ENCODE peak calls at places on chromosomes 16 and 17, in eight cellular contexts. S, O, Q, P, K, E, H and U are unnamed samples.

GRCh38 chr17:7043195-7043543 is 723 bp downstream of the SLC16A11 start:
- DNase-seq in E (no peak), H (peak; percentile 26), Q (no peak), K (no peak), S (no peak), P (peak; percentile 24), O (no peak), U (no peak)

GRCh38 chr17:51434434-51435170 is 174.3 kb downstream of the UTP18 start:
- DNase-seq in P (no peak), Q (no peak), S (no peak), O (no peak), K (no peak), E (no peak), H (no peak), U (no peak)

GRCh38 chr16:51151951-51152663 is 1.0 kb upstream of the SALL1 start:
- DNase-seq in H (peak; percentile 96), P (peak; percentile 33), S (peak; percentile 74), K (no peak), E (no peak), O (no peak), Q (no peak), U (no peak)

GRCh38 chr17:45818041-45818440 is 26.6 kb upstream of the SPPL2C start:
- DNase-seq in O (no peak), K (no peak), Q (no peak), S (no peak), E (no peak), P (no peak), H (no peak), U (no peak)

GRCh38 chr16:67853670-67854069 is 6.2 kb upstream of the CENPT start:
- DNase-seq in O (no peak), H (no peak), Q (no peak), K (no peak), P (no peak), S (no peak), E (no peak), U (no peak)

GRCh38 chr17:62696726-62697490 is 69.4 kb downstream of the MRC2 start:
- DNase-seq in Q (no peak), S (no peak), E (no peak), O (no peak), H (no peak), K (no peak), P (no peak), U (no peak)

GRCh38 chr16:6735631-6736030 is 597.0 kb upstream of the RBFOX1 start:
- DNase-seq in K (no peak), P (no peak), H (no peak), S (no peak), O (no peak), E (no peak), Q (no peak), U (no peak)

GRCh38 chr17:16987001-16987829 is 15.3 kb upstream of the TNFRSF13B start:
- DNase-seq in S (no peak), Q (no peak), O (no peak), P (no peak), E (no peak), H (no peak), K (no peak), U (no peak)

GRCh38 chr16:85473909-85474640 is 139.0 kb upstream of the GSE1 start:
- DNase-seq in H (no peak), S (no peak), O (no peak), E (no peak), P (no peak), K (no peak), Q (no peak), U (no peak)

GRCh38 chr17:32929588-32929987 is 1.6 kb downstream of the TMEM98 start:
- DNase-seq in S (no peak), Q (no peak), O (no peak), E (no peak), H (no peak), P (no peak), K (no peak), U (no peak)

GRCh38 chr16:89847056-89847929 is 19.0 kb downstream of the SPIRE2 start:
- DNase-seq in P (peak; percentile 79), H (no peak), K (no peak), E (no peak), O (no peak), Q (no peak), S (no peak), U (no peak)

GRCh38 chr16:17476414-17477259 is 5.9 kb upstream of the XYLT1 start:
- DNase-seq in Q (peak; percentile 18), P (peak; percentile 65), K (peak; percentile 77), E (no peak), H (peak; percentile 87), S (peak; percentile 66), O (peak; percentile 27), U (no peak)

GRCh38 chr16:89365044-89365467 is 125.3 kb downstream of the ANKRD11 start:
- DNase-seq in H (no peak), Q (no peak), E (no peak), S (no peak), O (no peak), K (no peak), P (no peak), U (no peak)

GRCh38 chr17:68509151-68510057 is 2.8 kb upstream of the PRKAR1A start:
- DNase-seq in E (peak; percentile 68), P (peak; percentile 58), Q (peak; percentile 19), H (no peak), K (no peak), O (no peak), S (no peak), U (no peak)

GRCh38 chr16:68375801-68376536 is 65.2 kb downstream of the PRMT7 start:
- DNase-seq in E (no peak), H (peak; percentile 75), P (no peak), K (no peak), O (no peak), Q (no peak), S (no peak), U (no peak)

GRCh38 chr16:10744370-10745030 is 858 bp downstream of the NUBP1 start:
- DNase-seq in Q (no peak), P (no peak), E (no peak), H (no peak), O (no peak), K (peak; percentile 25), S (peak; percentile 2), U (no peak)

GRCh38 chr16:74455213-74455612 is 33.9 kb upstream of the CLEC18B start:
- DNase-seq in S (no peak), P (no peak), O (no peak), K (no peak), Q (no peak), H (no peak), E (no peak), U (no peak)

GRCh38 chr16:4231367-4231766 is 10.5 kb downstream of the SRL start:
- DNase-seq in P (no peak), O (no peak), Q (no peak), H (no peak), S (no peak), K (no peak), E (no peak), U (no peak)

DNA sequence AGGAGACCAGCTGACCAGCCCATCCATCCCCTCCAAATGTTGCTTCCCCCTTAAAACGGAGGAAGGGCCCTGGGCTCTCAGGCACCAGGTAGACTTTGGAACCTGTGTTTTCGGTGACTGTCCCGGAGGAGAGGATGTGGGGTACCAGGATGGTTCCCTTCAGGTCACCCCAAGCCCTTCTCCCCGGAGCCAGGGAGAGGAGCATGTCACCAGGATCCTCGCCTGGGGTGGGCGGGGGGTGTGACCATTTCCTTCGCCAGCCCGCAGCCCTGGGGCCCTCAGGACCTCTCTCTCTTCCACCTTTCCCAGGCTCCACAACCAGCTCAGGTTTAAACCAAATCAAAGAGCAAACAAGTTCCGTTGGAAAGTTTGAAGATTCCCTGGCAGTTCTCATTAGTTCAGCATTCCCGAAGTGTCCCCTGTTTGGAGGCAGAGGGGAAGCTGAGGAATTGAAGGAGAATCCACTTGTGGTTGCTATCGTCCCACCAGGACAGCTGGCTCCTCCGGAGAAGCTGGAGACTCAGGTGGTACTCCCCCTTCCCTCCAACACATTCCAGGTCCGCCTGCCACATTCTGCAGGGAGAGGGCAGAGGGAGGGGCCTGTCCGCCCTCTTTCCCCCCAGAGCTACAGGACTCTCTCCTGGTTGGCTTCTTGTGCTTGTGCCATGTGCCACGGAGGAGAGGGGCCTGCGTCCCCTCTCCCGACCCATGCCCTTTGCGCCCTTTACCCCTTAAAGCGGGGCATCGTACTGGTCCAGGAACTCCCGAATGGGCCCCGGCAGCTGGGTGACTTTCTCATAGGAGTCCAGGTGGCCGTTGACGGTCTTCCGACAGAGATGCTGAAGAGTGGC is 2.0 kb downstream of the SOCS3 start:
- DNase-seq in P (no peak), E (no peak), O (no peak), Q (no peak), S (no peak), H (peak; percentile 47), K (no peak), U (no peak)
- H3K4me1 ChIP-seq in P (peaks cover 59% of the 10 kb centered on the region), E (peaks cover 79% of the 10 kb centered on the region), O (peaks cover 68% of the 10 kb centered on the region), Q (peaks cover 47% of the 10 kb centered on the region), S (peaks cover 20% of the 10 kb centered on the region), H (peaks cover 50% of the 10 kb centered on the region), K (peaks cover 61% of the 10 kb centered on the region), U (peaks cover 57% of the 10 kb centered on the region)

DNA sequence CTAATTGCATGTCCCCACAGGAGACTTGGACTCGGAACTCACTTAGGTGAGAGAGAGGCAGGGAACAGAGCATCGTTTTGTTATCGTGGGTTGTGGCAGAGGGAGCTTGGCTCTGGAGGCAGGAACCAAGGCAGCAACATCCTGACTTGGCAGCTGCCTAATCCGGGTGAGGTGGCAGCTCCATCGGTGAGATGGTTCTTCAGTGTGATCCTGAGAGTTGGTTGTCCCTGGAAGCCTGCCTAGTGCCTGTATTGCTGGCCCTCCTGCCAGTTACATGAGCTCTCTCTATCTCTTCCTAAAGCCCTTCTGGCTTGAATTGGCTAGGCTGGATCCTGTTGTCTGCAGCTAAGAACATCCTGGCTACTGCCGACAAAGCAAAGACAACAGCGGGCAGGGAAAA is 19.9 kb upstream of the SEC14L1 start:
- DNase-seq in E (peak; percentile 25), O (no peak), Q (no peak), H (no peak), P (no peak), S (no peak), K (no peak), U (no peak)
- H3K4me1 ChIP-seq in E (peaks cover 93% of the 10 kb centered on the region), O (no peaks in the 10 kb centered on the region), Q (peaks cover 35% of the 10 kb centered on the region), H (no peaks in the 10 kb centered on the region), P (peaks cover 18% of the 10 kb centered on the region), S (no peaks in the 10 kb centered on the region), K (peaks cover 49% of the 10 kb centered on the region), U (peaks cover 64% of the 10 kb centered on the region)

DNA sequence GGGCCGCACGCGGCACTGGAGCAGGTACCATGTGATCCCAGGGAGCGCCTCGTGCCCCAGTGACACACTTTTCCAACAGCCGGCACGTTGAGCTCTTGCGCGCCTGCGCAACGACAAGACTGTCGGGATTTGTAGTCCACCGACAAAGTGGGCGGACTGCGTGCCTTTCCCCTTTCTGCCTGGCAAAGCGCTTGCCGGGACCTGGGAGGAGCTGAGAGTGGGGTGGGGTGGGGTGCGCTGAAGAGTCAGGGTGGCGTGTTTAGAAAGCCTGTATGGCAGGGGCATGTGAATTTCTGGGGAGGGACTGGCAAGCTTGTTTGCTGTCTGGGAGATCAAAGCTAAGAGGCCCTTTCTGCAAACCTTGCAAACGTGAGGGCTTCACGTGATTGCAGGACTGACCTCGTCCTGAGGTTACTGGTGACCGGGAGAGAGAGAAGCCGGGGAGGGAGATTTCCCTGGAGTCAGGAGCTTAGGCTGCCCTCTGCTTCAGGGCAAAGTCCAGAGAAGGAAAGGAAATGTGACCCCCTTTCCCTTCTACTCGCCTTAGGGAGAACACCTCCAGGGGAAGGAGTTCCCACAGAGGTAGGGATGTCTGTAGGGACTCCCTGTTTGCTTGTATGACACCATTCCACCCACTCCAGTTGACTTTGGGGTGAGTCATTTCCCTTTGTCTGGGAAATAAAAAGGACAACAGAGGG is 429 bp upstream of the NR1D1 start:
- DNase-seq in O (peak; percentile 86), P (peak; percentile 99), E (peak; percentile 99), Q (peak; percentile 99), S (no peak), H (peak; percentile 99), K (peak; percentile 99), U (peak; percentile 96)
- H3K4me1 ChIP-seq in O (peaks cover 93% of the 10 kb centered on the region), P (peaks cover 80% of the 10 kb centered on the region), E (peaks cover 90% of the 10 kb centered on the region), Q (peaks cover 48% of the 10 kb centered on the region), S (peaks cover 18% of the 10 kb centered on the region), H (peaks cover 17% of the 10 kb centered on the region), K (peaks cover 63% of the 10 kb centered on the region), U (peaks cover 32% of the 10 kb centered on the region)

GRCh38 chr17:74782571-74782970 is 6.4 kb upstream of the NAT9 start:
- DNase-seq in O (no peak), P (no peak), K (no peak), S (no peak), Q (no peak), E (no peak), H (no peak), U (no peak)
- H3K4me1 ChIP-seq in O (peaks cover 22% of the 10 kb centered on the region), P (peaks cover 15% of the 10 kb centered on the region), K (peaks cover 5% of the 10 kb centered on the region), S (no peaks in the 10 kb centered on the region), Q (peaks cover 16% of the 10 kb centered on the region), E (peaks cover 5% of the 10 kb centered on the region), H (no peaks in the 10 kb centered on the region), U (no peaks in the 10 kb centered on the region)